ENCODE peak calls at places on chromosomes 3 and 15, in seven cellular contexts. C is lower lobe of right lung, R is AG10803, F is lung, X is cardiac fibroblast, Y is hepatocyte, B is PC-3. G is an unnamed sample.

GRCh38 chr15:44801368-44801767 is 65.0 kb downstream of the TRIM69 start:
- DNase-seq in C (no peak), R (no peak), F (no peak), X (peak; percentile 13), Y (no peak), B (no peak), G (peak; percentile 23)

GRCh38 chr15:52010633-52011595 is 8.1 kb upstream of the MAPK6 start:
- DNase-seq in C (no peak), R (peak; percentile 84), F (peak; percentile 55), X (peak; percentile 78), Y (no peak), B (peak; percentile 89), G (peak; percentile 89)

GRCh38 chr15:48858401-48858800 is 19.5 kb upstream of the EID1 start:
- DNase-seq in C (no peak), R (peak; percentile 63), F (no peak), X (peak; percentile 47), Y (no peak), B (peak; percentile 56), G (peak; percentile 78)

GRCh38 chr3:140552898-140553297 is 125.0 kb upstream of the TRIM42 start:
- DNase-seq in C (no peak), R (peak; percentile 2), F (no peak), X (no peak), Y (no peak), B (peak; percentile 56), G (peak; percentile 17)

GRCh38 chr3:141237701-141238521 is 6.3 kb downstream of the PXYLP1 start:
- DNase-seq in C (peak; percentile 89), R (no peak), F (peak; percentile 81), X (peak; percentile 38), Y (no peak), B (no peak), G (no peak)

GRCh38 chr3:39718674-39719595 is 90.5 kb upstream of the MYRIP start:
- DNase-seq in C (no peak), R (peak; percentile 73), F (no peak), X (peak; percentile 44), Y (no peak), B (no peak), G (no peak)

GRCh38 chr15:74869726-74870407 is 3.3 kb downstream of the SCAMP2 start:
- DNase-seq in C (peak; percentile 74), R (peak; percentile 50), F (peak; percentile 69), X (peak; percentile 71), Y (peak; percentile 24), B (no peak), G (peak; percentile 50)

GRCh38 chr3:140972833-140973232 is 31.2 kb downstream of the SLC25A36 start:
- DNase-seq in C (no peak), R (peak; percentile 28), F (no peak), X (peak; percentile 43), Y (no peak), B (peak; percentile 22), G (peak; percentile 34)

GRCh38 chr15:68389041-68389930 is 42.7 kb downstream of the ITGA11 start:
- DNase-seq in C (no peak), R (no peak), F (no peak), X (no peak), Y (no peak), B (no peak), G (no peak)

GRCh38 chr3:71564361-71564760 is 19.2 kb downstream of the FOXP1 start:
- DNase-seq in C (no peak), R (no peak), F (no peak), X (no peak), Y (no peak), B (no peak), G (no peak)

GRCh38 chr3:56917740-56918568 is 116.2 kb upstream of the ARHGEF3 start:
- DNase-seq in C (no peak), R (no peak), F (no peak), X (no peak), Y (no peak), B (no peak), G (no peak)

GRCh38 chr15:80090041-80090440 is 30.6 kb downstream of the ZFAND6 start:
- DNase-seq in C (no peak), R (no peak), F (no peak), X (no peak), Y (no peak), B (no peak), G (no peak)

GRCh38 chr3:25568525-25569078 is 96.1 kb downstream of the TOP2B start:
- DNase-seq in C (no peak), R (no peak), F (no peak), X (no peak), Y (no peak), B (no peak), G (no peak)

GRCh38 chr3:50537421-50538129 is 30.0 kb downstream of the C3orf18 start:
- DNase-seq in C (no peak), R (no peak), F (no peak), X (no peak), Y (no peak), B (no peak), G (no peak)

GRCh38 chr3:119396870-119397269 is 66.5 kb downstream of the TMEM39A start:
- DNase-seq in C (no peak), R (no peak), F (no peak), X (no peak), Y (no peak), B (no peak), G (no peak)

GRCh38 chr3:119405315-119405714 is 58.1 kb downstream of the TMEM39A start:
- DNase-seq in C (no peak), R (peak; percentile 45), F (no peak), X (no peak), Y (no peak), B (no peak), G (no peak)

GRCh38 chr3:119403201-119403600 is 60.2 kb downstream of the TMEM39A start:
- DNase-seq in C (no peak), R (no peak), F (no peak), X (no peak), Y (no peak), B (peak; percentile 62), G (no peak)

GRCh38 chr3:119401502-119402440 is 61.6 kb downstream of the TMEM39A start:
- DNase-seq in C (no peak), R (no peak), F (no peak), X (no peak), Y (no peak), B (no peak), G (no peak)

DNA sequence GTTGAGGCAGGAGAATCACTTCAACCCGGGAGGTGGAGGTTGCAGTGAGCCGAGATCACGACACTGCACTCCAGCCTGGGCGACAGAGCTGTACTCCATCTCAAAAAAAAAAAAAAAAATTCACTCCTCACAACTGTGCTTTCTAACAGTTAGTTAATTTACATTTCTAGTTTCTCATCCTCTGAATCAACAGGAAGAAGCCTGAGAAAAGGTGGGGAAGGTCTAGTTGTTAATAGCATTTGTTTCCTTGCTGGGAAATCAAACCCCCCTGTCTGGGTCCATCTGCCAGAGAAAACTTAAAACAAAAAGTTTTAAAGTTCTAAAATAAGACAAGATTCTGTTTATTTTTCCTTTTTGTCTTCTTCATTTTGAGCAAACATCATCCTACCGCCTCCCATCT is 62.3 kb downstream of the TMEM39A start:
- DNase-seq in C (no peak), R (no peak), F (no peak), X (no peak), Y (no peak), B (no peak), G (no peak)
- H3K4me3 ChIP-seq in C (no peak overlapping the region), R (no peak overlapping the region), F (no peak overlapping the region), X (no peak overlapping the region), Y (no peak overlapping the region), B (no peak overlapping the region), G (no peak overlapping the region)

GRCh38 chr15:67134577-67135492 is 69.4 kb downstream of the SMAD3 start:
- DNase-seq in C (no peak), R (no peak), F (peak; percentile 37), X (no peak), Y (peak; percentile 51), B (no peak), G (peak; percentile 59)
- H3K4me3 ChIP-seq in C (no peak overlapping the region), R (no peak overlapping the region), F (no peak overlapping the region), X (no peak overlapping the region), Y (no peak overlapping the region), B (no peak overlapping the region), G (no peak overlapping the region)

GRCh38 chr3:48398701-48399386 is 26.8 kb downstream of the FBXW12 start:
- DNase-seq in C (no peak), R (no peak), F (peak; percentile 24), X (no peak), Y (peak; percentile 3), B (no peak), G (no peak)
- H3K4me3 ChIP-seq in C (no peak overlapping the region), R (no peak overlapping the region), F (no peak overlapping the region), X (no peak overlapping the region), Y (no peak overlapping the region), B (no peak overlapping the region), G (no peak overlapping the region)

DNA sequence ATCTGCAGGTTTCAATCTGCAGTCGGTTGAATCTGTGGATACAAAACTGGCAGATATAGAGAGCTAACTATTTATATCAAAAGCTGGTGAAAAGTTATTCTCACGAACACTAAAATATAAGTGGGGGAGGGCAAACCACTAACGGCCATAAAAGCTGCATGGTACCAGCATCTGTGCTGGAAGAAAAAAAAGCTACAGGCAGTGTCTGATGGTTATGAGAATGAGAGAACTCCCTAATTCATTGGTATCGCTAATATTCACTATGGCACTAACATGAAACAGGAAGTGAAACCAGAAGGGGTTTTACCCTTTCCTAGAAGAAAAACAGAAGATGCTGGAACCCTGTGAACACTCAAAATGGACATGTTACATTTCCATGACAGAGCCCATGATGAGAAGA is 15.9 kb downstream of the CEP70 start:
- DNase-seq in C (no peak), R (no peak), F (no peak), X (no peak), Y (no peak), B (no peak), G (no peak)
- H3K4me3 ChIP-seq in C (no peak overlapping the region), R (no peak overlapping the region), F (no peak overlapping the region), X (no peak overlapping the region), Y (no peak overlapping the region), B (no peak overlapping the region), G (no peak overlapping the region)